ENCODE peak calls at places on chromosomes 13 and 19, in ten cellular contexts. A is GM12878, Q is stomach, I is astrocyte of the spinal cord, T is DND-41, X is tibial artery, D is cardiac fibroblast, G is psoas muscle, J is colonic mucosa, L is lung. E is an unnamed sample.

GRCh38 chr13:53240316-53240715 is 211.7 kb downstream of the OLFM4 start:
- DNase-seq in A (no peak), Q (no peak), J (no peak), G (no peak), L (no peak), D (no peak), T (no peak), I (no peak), X (no peak), E (no peak)

GRCh38 chr19:56637976-56638555 is 4.9 kb upstream of the SMIM17 start:
- DNase-seq in T (peak), G (peak), I (peak), L (peak), A (no peak), J (peak), D (peak), Q (peak), X (peak), E (peak)

GRCh38 chr19:3397266-3398022 is 31.1 kb downstream of the NFIC start:
- DNase-seq in X (no peak), I (peak), T (no peak), J (peak), D (no peak), A (no peak), G (no peak), L (no peak), Q (peak), E (no peak)

GRCh38 chr19:16628984-16629691 is 1.1 kb upstream of the MED26 start:
- DNase-seq in J (peak), T (peak), G (no peak), L (no peak), Q (peak), X (peak), I (peak), D (peak), A (peak), E (peak)

GRCh38 chr13:25214371-25215252 is 42.5 kb upstream of the AMER2 start:
- DNase-seq in X (peak), I (peak), Q (no peak), J (no peak), D (peak), G (no peak), A (no peak), L (no peak), T (no peak), E (peak)

GRCh38 chr19:5627395-5627904 is 4.6 kb downstream of the SAFB start:
- DNase-seq in J (peak), A (peak), G (peak), X (peak), Q (peak), T (no peak), I (no peak), L (peak), D (no peak), E (peak)

GRCh38 chr13:89688908-89689307 is 1658.6 kb upstream of the MIR17HG start:
- DNase-seq in D (peak), L (no peak), X (no peak), Q (no peak), J (no peak), T (no peak), I (no peak), G (no peak), A (no peak), E (peak)

GRCh38 chr19:49997709-49998108 is 27.5 kb downstream of the VRK3 start:
- DNase-seq in X (no peak), L (no peak), G (no peak), J (no peak), Q (no peak), I (no peak), A (peak), T (peak), D (peak), E (peak)

GRCh38 chr19:43438291-43439162 is 23.8 kb downstream of the TEX101 start:
- DNase-seq in I (no peak), A (no peak), J (peak), T (peak), X (no peak), G (peak), Q (peak), L (peak), D (peak), E (peak)

GRCh38 chr13:95100525-95101121 is 200.6 kb downstream of the ABCC4 start:
- DNase-seq in I (peak), T (no peak), Q (no peak), L (no peak), A (peak), G (no peak), J (no peak), D (peak), X (no peak), E (no peak)

GRCh38 chr13:95535243-95535642 is 17.3 kb upstream of the CLDN10 start:
- DNase-seq in A (no peak), T (no peak), I (peak), D (peak), X (no peak), Q (no peak), G (no peak), L (no peak), J (no peak), E (peak)

GRCh38 chr19:41905273-41906002 is 22.5 kb downstream of the ARHGEF1 start:
- DNase-seq in D (no peak), J (no peak), A (no peak), T (no peak), Q (no peak), G (no peak), L (no peak), X (no peak), I (no peak), E (no peak)

GRCh38 chr13:82136880-82137279 is 1745.4 kb downstream of the SLITRK1 start:
- DNase-seq in X (no peak), G (no peak), D (no peak), Q (no peak), L (no peak), I (no peak), T (no peak), J (no peak), A (no peak), E (no peak)

GRCh38 chr19:20923077-20923871 is at the start of gene ZNF85:
- DNase-seq in G (peak), T (peak), L (peak), A (peak), X (peak), D (peak), Q (peak), J (peak), I (peak), E (peak)

GRCh38 chr13:98577823-98578285 is 947 bp upstream of the STK24 start:
- DNase-seq in J (no peak), L (no peak), X (no peak), A (no peak), I (no peak), T (no peak), Q (peak), D (no peak), G (no peak), E (no peak)

GRCh38 chr13:27858046-27858445 is 61.8 kb upstream of the PDX1 start:
- DNase-seq in G (no peak), I (no peak), L (no peak), Q (no peak), T (no peak), D (no peak), J (no peak), X (no peak), A (no peak), E (no peak)

GRCh38 chr19:50358483-50359431 is 6.7 kb downstream of the NAPSA start:
- DNase-seq in D (peak), L (peak), T (peak), A (peak), J (peak), X (no peak), Q (peak), I (peak), G (peak), E (peak)

GRCh38 chr19:33868821-33869412 is 72.2 kb downstream of the KCTD15 start:
- DNase-seq in I (peak), X (no peak), L (no peak), J (no peak), D (peak), G (peak), T (no peak), A (no peak), Q (peak), E (peak)

GRCh38 chr19:3466630-3467029 is 13.7 kb downstream of the SMIM24 start:
- DNase-seq in I (no peak), G (no peak), T (no peak), Q (no peak), L (no peak), A (no peak), J (no peak), X (peak), D (no peak), E (no peak)

DNA sequence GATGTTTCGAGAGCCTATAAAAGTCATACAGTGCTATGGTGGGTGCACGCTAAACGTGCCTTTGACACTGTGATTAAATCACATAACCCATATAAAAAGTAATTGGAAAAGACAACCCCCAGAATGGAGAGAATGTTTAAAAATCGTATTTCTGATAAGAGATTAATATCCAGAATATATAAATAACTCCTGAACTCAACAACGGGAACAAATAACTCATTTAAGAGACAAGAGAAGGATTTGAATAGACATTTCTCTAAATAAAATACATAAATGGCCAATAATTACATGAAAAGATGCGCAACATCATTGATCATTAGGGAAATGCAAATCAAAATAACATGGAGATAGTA is 37.0 kb upstream of the IGFL4 start:
- DNase-seq in X (no peak), D (no peak), Q (no peak), J (no peak), G (no peak), I (no peak), T (no peak), A (no peak), L (no peak), E (no peak)
- H3K4me3 ChIP-seq in X (no peak), D (no peak), Q (no peak), J (no peak), G (no peak), I (no peak), T (no peak), A (no peak), L (no peak), E (no peak)

DNA sequence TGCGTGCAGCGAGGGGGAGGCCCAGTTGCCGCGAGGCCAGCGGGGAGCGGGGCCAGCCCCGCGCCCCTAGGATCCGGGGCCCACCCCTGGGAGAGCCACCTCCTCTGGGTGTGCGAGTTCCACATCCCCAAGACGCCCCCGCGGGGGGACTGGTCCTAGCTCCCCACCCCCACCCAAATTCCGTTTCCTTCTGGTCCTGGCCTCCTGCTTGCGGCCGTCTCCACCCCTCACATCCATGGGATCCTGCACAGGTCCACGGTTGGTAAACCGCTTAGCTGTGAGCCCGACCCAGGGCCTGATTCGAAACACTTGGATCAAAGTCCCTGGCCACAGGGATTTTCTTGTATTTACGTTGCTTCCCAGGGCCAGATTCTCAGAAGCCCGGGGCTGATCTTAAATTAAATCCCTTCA is 324 bp upstream of the FBXO17 start:
- DNase-seq in L (no peak), T (no peak), A (no peak), X (no peak), G (no peak), D (peak), J (peak), I (peak), Q (no peak), E (peak)
- H3K4me3 ChIP-seq in L (peak), T (no peak), A (no peak), X (peak), G (peak), D (peak), J (peak), I (peak), Q (peak), E (peak)

GRCh38 chr13:40662866-40663265 is 3.6 kb downstream of the FOXO1 start:
- DNase-seq in D (no peak), I (no peak), Q (no peak), L (no peak), A (peak), J (no peak), T (no peak), X (no peak), G (no peak), E (no peak)
- H3K4me3 ChIP-seq in D (no peak), I (no peak), Q (peak), L (no peak), A (peak), J (no peak), T (no peak), X (peak), G (peak), E (peak)

GRCh38 chr19:39031368-39032163 is 783 bp downstream of the FBXO27 start:
- DNase-seq in Q (peak), I (peak), L (peak), G (peak), D (peak), A (peak), X (peak), T (peak), J (peak), E (peak)

GRCh38 chr19:39038098-39038497 is 5.7 kb upstream of the FBXO27 start:
- DNase-seq in I (peak), T (no peak), L (peak), A (no peak), J (no peak), Q (peak), D (peak), G (no peak), X (no peak), E (peak)

GRCh38 chr19:39030854-39031367 is 1.4 kb downstream of the FBXO27 start:
- DNase-seq in D (no peak), A (no peak), T (no peak), X (no peak), I (no peak), G (no peak), L (no peak), J (no peak), Q (no peak), E (no peak)

GRCh38 chr19:39037194-39037593 is 4.8 kb upstream of the FBXO27 start:
- DNase-seq in I (no peak), X (no peak), L (no peak), T (no peak), A (no peak), J (no peak), Q (no peak), G (no peak), D (no peak), E (no peak)

DNA sequence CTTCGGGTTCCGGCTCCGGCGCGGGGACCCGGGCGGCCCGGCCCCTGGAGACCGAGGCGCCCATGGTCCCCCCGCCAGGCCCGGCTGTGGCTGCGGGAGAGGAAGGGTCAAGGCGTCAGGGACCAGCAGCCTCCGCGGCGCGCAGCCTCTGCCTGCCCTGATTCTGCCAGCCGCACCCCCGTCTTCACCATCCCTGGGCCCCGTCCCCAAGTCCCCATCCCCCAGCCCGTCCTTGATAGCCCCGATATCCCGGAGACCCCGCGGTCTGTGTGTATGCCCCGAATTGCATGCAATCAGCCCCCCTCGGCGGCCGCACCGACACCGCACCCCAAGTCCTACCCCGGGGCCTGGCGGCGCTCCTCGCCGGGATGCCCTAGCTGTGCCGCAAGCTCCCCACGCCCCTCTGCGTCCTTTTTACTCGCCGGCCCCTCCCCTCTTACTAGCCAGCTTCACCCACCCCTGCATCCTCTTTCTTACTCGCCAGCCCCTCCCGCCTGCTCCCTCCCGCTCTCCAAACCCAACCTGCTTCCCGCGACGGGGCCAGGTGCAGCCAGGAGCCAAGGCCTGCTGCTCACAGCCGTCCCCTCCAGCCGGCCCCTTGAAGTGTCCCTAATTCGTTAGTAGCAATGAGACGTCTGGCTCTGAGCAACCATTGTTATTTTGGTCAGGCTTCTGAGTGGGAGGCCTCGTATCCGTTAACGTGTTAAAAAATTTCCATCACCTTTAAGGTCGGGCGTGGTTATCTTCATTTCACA is at the start of gene FBXO27:
- DNase-seq in I (no peak), Q (no peak), J (peak), X (no peak), G (peak), T (no peak), D (no peak), L (peak), A (no peak), E (no peak)
- H3K4me3 ChIP-seq in I (peak), Q (peak), J (peak), X (peak), G (peak), T (no peak), D (peak), L (peak), A (peak), E (peak)

GRCh38 chr13:34941436-34941834 is 635 bp upstream of the NBEA start:
- DNase-seq in G (no peak), X (no peak), Q (no peak), J (no peak), I (no peak), A (no peak), L (no peak), T (no peak), D (no peak), E (no peak)

GRCh38 chr13:34939771-34940170 is 2.3 kb upstream of the NBEA start:
- DNase-seq in G (no peak), T (no peak), I (no peak), Q (no peak), D (no peak), L (no peak), J (no peak), A (no peak), X (no peak), E (no peak)

GRCh38 chr13:34941835-34942731 is at the start of gene NBEA:
- DNase-seq in J (peak), L (peak), Q (peak), G (peak), A (peak), X (peak), D (peak), I (peak), T (peak), E (peak)

GRCh38 chr13:34942732-34943674 is 933 bp downstream of the NBEA start:
- DNase-seq in L (no peak), D (no peak), Q (peak), J (peak), I (no peak), G (peak), X (peak), T (peak), A (no peak), E (no peak)

DNA sequence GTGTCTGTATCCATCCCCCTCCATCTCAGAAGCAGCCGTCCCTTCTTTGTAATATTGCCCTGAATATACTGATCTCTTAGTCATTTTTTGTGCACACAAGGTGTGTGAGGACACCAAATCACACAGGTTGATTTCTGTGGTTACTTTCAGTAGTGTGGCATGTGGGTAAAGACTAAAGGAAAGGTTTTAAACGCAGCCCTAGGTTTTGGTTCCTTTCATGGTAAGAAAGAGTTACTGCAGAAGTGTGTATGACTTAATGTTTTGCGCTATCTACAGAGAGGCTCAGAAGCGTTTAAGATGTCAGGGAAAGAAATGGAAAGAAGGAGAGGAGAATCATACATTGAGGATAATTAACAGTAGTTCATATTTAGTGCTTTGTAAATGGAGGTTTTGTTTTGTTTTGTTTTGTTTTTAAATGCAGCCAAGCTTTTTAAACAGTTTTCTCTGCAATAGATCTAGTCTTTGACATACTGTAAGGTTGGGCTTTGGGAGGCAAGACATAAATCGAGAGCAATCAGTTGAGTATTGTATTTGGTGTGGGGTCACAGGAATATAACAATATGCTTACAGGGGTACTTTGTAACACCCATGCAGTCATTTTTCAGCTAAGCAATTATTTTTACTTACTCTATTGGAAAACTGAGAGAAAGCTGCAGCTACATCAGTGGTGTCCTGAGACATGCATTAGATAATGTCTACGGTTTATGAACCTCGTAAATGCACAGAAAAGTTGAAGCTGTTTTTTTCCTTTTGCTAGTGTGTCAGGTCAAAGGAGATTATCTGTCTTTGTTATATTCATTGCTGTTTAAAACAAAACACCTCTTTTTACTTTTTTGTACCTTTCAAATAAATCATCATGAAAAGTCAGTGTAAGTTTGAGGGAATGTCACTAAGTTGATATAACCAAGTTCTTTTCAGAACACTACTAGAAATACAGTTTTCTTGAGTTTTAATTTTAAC is 1.9 kb downstream of the NBEA start:
- DNase-seq in A (no peak), T (no peak), J (no peak), X (no peak), I (no peak), G (no peak), L (no peak), Q (no peak), D (no peak), E (no peak)
- H3K4me3 ChIP-seq in A (peak), T (no peak), J (no peak), X (peak), I (peak), G (peak), L (no peak), Q (peak), D (peak), E (no peak)